ENCODE peak calls at places on chromosomes 7 and 10, in six cellular contexts. W, Q, K, Y, Z and O are unnamed samples.

GRCh38 chr7:123652406-123652805 is 3.3 kb upstream of the LMOD2 start:
- DNase-seq in Z (no peak), Q (no peak), W (no peak), K (no peak), Y (no peak), O (no peak)

GRCh38 chr7:36287371-36288241 is 102.1 kb upstream of the ANLN start:
- DNase-seq in Z (no peak), W (no peak), K (peak; percentile 78), Q (no peak), Y (no peak), O (peak; percentile 84)

GRCh38 chr10:88879754-88880286 is at the start of gene STAMBPL1:
- DNase-seq in Y (no peak), Q (no peak), Z (no peak), K (peak; percentile 25), W (no peak), O (peak; percentile 94)

GRCh38 chr7:135803143-135803542 is 54.5 kb upstream of the FAM180A start:
- DNase-seq in K (no peak), Q (no peak), Z (no peak), W (no peak), Y (peak; percentile 73), O (no peak)

GRCh38 chr10:31739759-31740158 is 188.9 kb downstream of the ARHGAP12 start:
- DNase-seq in K (no peak), Z (no peak), Y (no peak), Q (no peak), W (no peak), O (no peak)

GRCh38 chr7:15508258-15508657 is 53.6 kb downstream of the AGMO start:
- DNase-seq in W (peak; percentile 93), Q (no peak), Y (no peak), Z (no peak), K (no peak), O (no peak)

GRCh38 chr7:25075459-25075858 is 49.6 kb downstream of the CYCS start:
- DNase-seq in K (no peak), Q (no peak), Z (no peak), Y (peak; percentile 26), W (no peak), O (no peak)

GRCh38 chr7:111198255-111198654 is 107.3 kb downstream of the LRRN3 start:
- DNase-seq in W (peak; percentile 65), Z (no peak), Q (peak; percentile 97), Y (peak; percentile 25), K (peak; percentile 92), O (no peak)

GRCh38 chr7:117871778-117872538 is 1.3 kb downstream of the CTTNBP2 start:
- DNase-seq in Z (no peak), Y (no peak), K (no peak), W (no peak), Q (no peak), O (no peak)

GRCh38 chr7:106609416-106609815 is 51.5 kb downstream of the CCDC71L start:
- DNase-seq in W (peak; percentile 88), Q (no peak), Z (no peak), K (no peak), Y (no peak), O (no peak)

GRCh38 chr10:90788987-90789386 is 68.9 kb downstream of the HTR7 start:
- DNase-seq in Q (no peak), K (no peak), W (no peak), Y (no peak), Z (no peak), O (no peak)

GRCh38 chr7:71735961-71736556 is 604.1 kb downstream of the GALNT17 start:
- DNase-seq in Q (peak; percentile 28), Z (peak; percentile 43), Y (peak; percentile 79), W (peak; percentile 24), K (peak; percentile 51), O (no peak)

GRCh38 chr7:151716339-151716722 is 160.6 kb downstream of the PRKAG2 start:
- DNase-seq in Q (no peak), Z (no peak), K (no peak), W (no peak), Y (no peak), O (no peak)

GRCh38 chr7:11313801-11314200 is 340.1 kb downstream of the PHF14 start:
- DNase-seq in Z (no peak), Q (no peak), W (no peak), Y (no peak), K (no peak), O (no peak)

GRCh38 chr7:137933270-137934017 is 68.4 kb downstream of the CREB3L2 start:
- DNase-seq in W (peak; percentile 43), Z (no peak), Y (peak; percentile 81), K (no peak), Q (no peak), O (no peak)

GRCh38 chr10:113496124-113496523 is 56.7 kb upstream of the HABP2 start:
- DNase-seq in K (no peak), Z (no peak), W (no peak), Y (no peak), Q (no peak), O (no peak)

GRCh38 chr7:92179393-92179924 is 517 bp upstream of the LRRD1 start:
- DNase-seq in Q (no peak), W (no peak), Z (no peak), K (no peak), Y (no peak), O (no peak)

GRCh38 chr10:14707441-14707840 is 67.3 kb downstream of the FAM107B start:
- DNase-seq in Z (no peak), K (no peak), Y (no peak), W (no peak), Q (no peak), O (no peak)

GRCh38 chr7:46486264-46487206 is 565.5 kb upstream of the IGFBP3 start:
- DNase-seq in W (peak; percentile 38), K (peak; percentile 56), Q (no peak), Z (no peak), Y (no peak), O (no peak)

GRCh38 chr7:139776486-139777303 is 1.1 kb downstream of the HIPK2 start:
- DNase-seq in K (no peak), Q (no peak), W (peak; percentile 70), Y (peak; percentile 61), Z (no peak), O (peak; percentile 83)

GRCh38 chr10:15744217-15744865 is 24.6 kb upstream of the ITGA8 start:
- DNase-seq in W (peak; percentile 58), Q (peak; percentile 66), K (peak; percentile 13), Z (no peak), Y (peak; percentile 82), O (no peak)

GRCh38 chr7:158854681-158855081 is 1.7 kb upstream of the DYNC2I1 start:
- DNase-seq in Z (no peak), W (no peak), K (no peak), Y (no peak), Q (no peak), O (no peak)

GRCh38 chr7:158847451-158847866 is 8.9 kb upstream of the DYNC2I1 start:
- DNase-seq in Z (no peak), W (no peak), Y (no peak), Q (no peak), K (no peak), O (no peak)

GRCh38 chr7:158850390-158851174 is 5.8 kb upstream of the DYNC2I1 start:
- DNase-seq in W (no peak), Z (no peak), K (no peak), Y (no peak), Q (no peak), O (no peak)

GRCh38 chr7:158846304-158846703 is 10.1 kb upstream of the DYNC2I1 start:
- DNase-seq in K (no peak), W (no peak), Q (no peak), Z (no peak), Y (no peak), O (no peak)

GRCh38 chr7:158849553-158850389 is 6.6 kb upstream of the DYNC2I1 start:
- DNase-seq in Y (no peak), Q (no peak), K (no peak), W (no peak), Z (no peak), O (no peak)
- TF ChIP-seq POLR2AphosphoS5 in Y (no peak), Q (no peak), K (no peak), W (no peak), Z (no peak), O (no peak)

GRCh38 chr10:119408969-119409371 is 133.5 kb downstream of the RGS10 start:
- DNase-seq in Q (no peak), Z (no peak), K (no peak), Y (no peak), W (peak; percentile 65), O (no peak)
- H3K27ac ChIP-seq in Q (no peak overlapping the region), Z (no peak overlapping the region), K (no peak overlapping the region), Y (no peak overlapping the region), W (peak overlapping the region; percentile 85), O (peak overlapping the region; percentile 79)

GRCh38 chr7:98735801-98736200 is 118.7 kb downstream of the NPTX2 start:
- DNase-seq in Y (no peak), K (no peak), Z (no peak), W (no peak), Q (no peak), O (peak; percentile 44)

GRCh38 chr7:98731651-98732050 is 114.6 kb downstream of the NPTX2 start:
- DNase-seq in Z (no peak), K (no peak), W (no peak), Y (no peak), Q (no peak), O (peak; percentile 29)

GRCh38 chr7:98733036-98733435 is 116.0 kb downstream of the NPTX2 start:
- DNase-seq in Z (no peak), K (peak; percentile 25), Q (peak; percentile 85), Y (peak; percentile 81), W (no peak), O (no peak)

GRCh38 chr7:98740643-98741042 is 123.6 kb downstream of the NPTX2 start:
- DNase-seq in Y (no peak), Z (no peak), K (no peak), Q (no peak), W (no peak), O (no peak)

GRCh38 chr7:98737176-98737575 is 120.1 kb downstream of the NPTX2 start:
- DNase-seq in Y (no peak), W (no peak), Q (no peak), Z (no peak), K (no peak), O (peak; percentile 27)
- H3K27me3 ChIP-seq in Y (peaks cover 13% of the 10 kb centered on the region), W (no peaks in the 10 kb centered on the region), Q (no peaks in the 10 kb centered on the region), Z (no peaks in the 10 kb centered on the region), K (no peaks in the 10 kb centered on the region), O (peaks cover 8% of the 10 kb centered on the region)

GRCh38 chr10:6117711-6118110 is 28.9 kb downstream of the RBM17 start:
- DNase-seq in W (no peak), Q (no peak), Y (no peak), K (no peak), Z (no peak), O (no peak)
- TF ChIP-seq POLR2AphosphoS5 in W (no peak), Q (no peak), Y (no peak), K (no peak), Z (no peak), O (peak; percentile 25)

GRCh38 chr10:28314211-28314610 is 11.3 kb upstream of the MPP7 start:
- DNase-seq in Y (no peak), W (no peak), Z (no peak), K (no peak), Q (no peak), O (no peak)
- H3K27ac ChIP-seq in Y (no peak overlapping the region), W (no peak overlapping the region), Z (no peak overlapping the region), K (no peak overlapping the region), Q (no peak overlapping the region), O (no peak overlapping the region)

DNA sequence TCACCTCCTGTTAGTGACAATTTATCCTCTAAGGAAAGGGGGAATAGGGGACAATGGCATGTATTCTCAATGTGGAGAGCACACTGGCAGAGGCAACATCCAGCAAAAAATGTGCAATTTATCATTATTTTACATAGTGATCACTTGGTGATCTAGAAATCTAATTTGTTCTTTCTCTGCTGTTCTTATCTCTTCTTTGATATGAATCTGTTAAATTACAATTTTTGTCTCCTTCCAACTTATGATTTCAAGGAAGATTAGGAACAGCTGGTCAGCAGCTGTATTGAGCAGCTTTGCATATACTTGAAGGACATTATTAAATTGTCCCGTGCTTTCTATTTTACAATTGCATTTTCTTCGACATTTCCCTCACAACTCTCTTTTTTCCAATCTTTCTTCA is 213.1 kb downstream of the MAGI2 start:
- DNase-seq in Z (no peak), K (no peak), Y (no peak), Q (no peak), W (no peak), O (no peak)
- H3K27me3 ChIP-seq in Z (no peaks in the 10 kb centered on the region), K (no peaks in the 10 kb centered on the region), Y (no peaks in the 10 kb centered on the region), Q (no peaks in the 10 kb centered on the region), W (no peaks in the 10 kb centered on the region), O (no peaks in the 10 kb centered on the region)